ENCODE peak calls at places on chromosome 17, in nine cellular contexts. Y is cardiac muscle cell; E is hypothalamus; W is PC-9; L is activated CD8-positive, alpha-beta T cell treated with anti-CD3 and anti-CD28 coated beads for 36 hours; J is activated CD4-positive, alpha-beta T cell treated with anti-CD3 and anti-CD28 coated beads, Interleukin-2, amount 50 U/mL, for 4 hours; K is heart left ventricle; C is psoas muscle; B is nucleus accumbens. V is an unnamed sample.

GRCh38 chr17:39429600-39429999 is 21.5 kb downstream of the MED1 start:
- DNase-seq in Y (no peak), E (no peak), W (no peak), L (no peak), J (no peak), K (no peak), C (peak; percentile 12), B (no peak), V (no peak)

GRCh38 chr17:7213895-7214299 is 5.7 kb downstream of the DLG4 start:
- DNase-seq in Y (peak; percentile 91), E (peak; percentile 71), W (no peak), L (no peak), J (no peak), K (no peak), C (peak; percentile 86), B (peak; percentile 86), V (peak; percentile 87)

GRCh38 chr17:73476890-73477350 is 165.1 kb upstream of the CDC42EP4 start:
- DNase-seq in Y (peak; percentile 63), E (no peak), W (no peak), L (no peak), J (no peak), K (peak; percentile 65), C (no peak), B (peak; percentile 49), V (peak; percentile 54)

GRCh38 chr17:79797492-79798295 is 817 bp upstream of the CBX8 start:
- DNase-seq in Y (no peak), E (no peak), W (no peak), L (no peak), J (no peak), K (no peak), C (peak; percentile 65), B (no peak), V (peak; percentile 72)

GRCh38 chr17:63151981-63152523 is 186.0 kb downstream of the TANC2 start:
- DNase-seq in Y (peak; percentile 37), E (no peak), W (no peak), L (no peak), J (no peak), K (no peak), C (no peak), B (no peak), V (no peak)

GRCh38 chr17:8681175-8681949 is 50.8 kb upstream of the MYH10 start:
- DNase-seq in Y (no peak), E (no peak), W (no peak), L (no peak), J (no peak), K (peak; percentile 35), C (no peak), B (no peak), V (no peak)

GRCh38 chr17:81160747-81161453 is 4.4 kb upstream of the PVALEF start:
- DNase-seq in Y (no peak), E (no peak), W (no peak), L (no peak), J (no peak), K (no peak), C (no peak), B (no peak), V (no peak)

GRCh38 chr17:78555741-78556401 is 21.3 kb downstream of the DNAH17 start:
- DNase-seq in Y (no peak), E (no peak), W (no peak), L (no peak), J (no peak), K (no peak), C (no peak), B (no peak), V (no peak)

GRCh38 chr17:81990836-81991683 is 13.6 kb downstream of the ASPSCR1 start:
- DNase-seq in Y (no peak), E (no peak), W (no peak), L (no peak), J (no peak), K (no peak), C (peak; percentile 53), B (no peak), V (no peak)

GRCh38 chr17:38916771-38917170 is 8.6 kb upstream of the LASP1NB start:
- DNase-seq in Y (no peak), E (no peak), W (no peak), L (no peak), J (no peak), K (no peak), C (no peak), B (no peak), V (no peak)

GRCh38 chr17:48310748-48311213 is 119.2 kb downstream of the SKAP1 start:
- DNase-seq in Y (peak; percentile 38), E (no peak), W (no peak), L (no peak), J (no peak), K (no peak), C (no peak), B (no peak), V (no peak)

GRCh38 chr17:59165933-59166342 is 10.4 kb downstream of the PRR11 start:
- DNase-seq in Y (peak; percentile 78), E (peak; percentile 26), W (peak; percentile 22), L (peak; percentile 42), J (peak; percentile 16), K (no peak), C (no peak), B (peak; percentile 19), V (peak; percentile 20)

GRCh38 chr17:37527249-37527851 is 37.7 kb downstream of the DUSP14 start:
- DNase-seq in Y (peak; percentile 61), E (peak; percentile 6), W (peak; percentile 12), L (peak; percentile 32), J (no peak), K (no peak), C (no peak), B (no peak), V (peak; percentile 29)

GRCh38 chr17:7354262-7354781 is 634 bp upstream of the TMEM95 start:
- DNase-seq in Y (peak; percentile 36), E (no peak), W (no peak), L (peak; percentile 76), J (no peak), K (no peak), C (no peak), B (no peak), V (peak; percentile 20)

GRCh38 chr17:77935121-77935571 is 23.4 kb upstream of the TNRC6C start:
- DNase-seq in Y (no peak), E (no peak), W (no peak), L (no peak), J (no peak), K (no peak), C (no peak), B (no peak), V (no peak)

GRCh38 chr17:63082952-63083351 is 116.9 kb downstream of the TANC2 start:
- DNase-seq in Y (no peak), E (no peak), W (no peak), L (no peak), J (no peak), K (no peak), C (no peak), B (no peak), V (no peak)

GRCh38 chr17:76530826-76531500 is 6.5 kb downstream of the CYGB start:
- DNase-seq in Y (no peak), E (no peak), W (no peak), L (no peak), J (no peak), K (no peak), C (peak; percentile 53), B (no peak), V (no peak)

GRCh38 chr17:82808006-82808405 is 31.8 kb downstream of the ZNF750 start:
- DNase-seq in Y (no peak), E (no peak), W (no peak), L (no peak), J (no peak), K (no peak), C (peak; percentile 44), B (no peak), V (no peak)

GRCh38 chr17:59345476-59345875 is 14.0 kb downstream of the YPEL2 start:
- DNase-seq in Y (no peak), E (no peak), W (no peak), L (no peak), J (no peak), K (no peak), C (no peak), B (no peak), V (no peak)

GRCh38 chr17:75589919-75590303 is 2.3 kb downstream of the MYO15B start:
- DNase-seq in Y (no peak), E (no peak), W (peak; percentile 22), L (no peak), J (no peak), K (peak; percentile 30), C (no peak), B (no peak), V (no peak)

V was measured in NCI-H345.